ENCODE peak calls at places on chromosomes 1 and 21, in six cellular contexts. One of them, this sample, is unnamed.

GRCh38 chr1:32701951-32702598 is 495 bp downstream of the SYNC start:
- DNase-seq in IMR-90: peak; percentile 33
- DNase-seq in H1: no peak
- DNase-seq in H9: no peak
- DNase-seq in neuronal stem cell: no peak
- DNase-seq in mesenchymal stem cell: peak; percentile 57
- DNase-seq in this sample: no peak

GRCh38 chr1:91559838-91560514 is 59.3 kb downstream of the CDC7 start:
- DNase-seq in IMR-90: no peak
- DNase-seq in neuronal stem cell: no peak
- DNase-seq in mesenchymal stem cell: no peak
- DNase-seq in H1: no peak
- DNase-seq in H9: no peak
- DNase-seq in this sample: peak; percentile 72

GRCh38 chr1:192887426-192887825 is 78.6 kb downstream of the RGS2 start:
- DNase-seq in H1: no peak
- DNase-seq in H9: peak; percentile 72
- DNase-seq in neuronal stem cell: no peak
- DNase-seq in IMR-90: no peak
- DNase-seq in mesenchymal stem cell: no peak
- DNase-seq in this sample: no peak

GRCh38 chr1:51525295-51525694 is 6.2 kb upstream of the EPS15 start:
- DNase-seq in IMR-90: no peak
- DNase-seq in mesenchymal stem cell: no peak
- DNase-seq in H1: no peak
- DNase-seq in neuronal stem cell: no peak
- DNase-seq in H9: no peak
- DNase-seq in this sample: no peak

GRCh38 chr1:202852163-202852904 is 36.6 kb downstream of the RABIF start:
- DNase-seq in H1: peak; percentile 70
- DNase-seq in H9: peak; percentile 79
- DNase-seq in IMR-90: peak; percentile 69
- DNase-seq in mesenchymal stem cell: peak; percentile 62
- DNase-seq in neuronal stem cell: peak; percentile 21
- DNase-seq in this sample: peak; percentile 65

GRCh38 chr1:1778827-1779675 is 781 bp upstream of the NADK start:
- DNase-seq in H9: peak; percentile 89
- DNase-seq in mesenchymal stem cell: peak; percentile 29
- DNase-seq in IMR-90: no peak
- DNase-seq in neuronal stem cell: peak; percentile 41
- DNase-seq in H1: peak; percentile 92
- DNase-seq in this sample: peak; percentile 95

GRCh38 chr1:98903261-98903660 is 101.4 kb downstream of the PLPPR5 start:
- DNase-seq in neuronal stem cell: no peak
- DNase-seq in H9: no peak
- DNase-seq in IMR-90: peak; percentile 88
- DNase-seq in H1: no peak
- DNase-seq in mesenchymal stem cell: peak; percentile 2
- DNase-seq in this sample: no peak

GRCh38 chr1:228060458-228061190 is 21.9 kb upstream of the ARF1 start:
- DNase-seq in IMR-90: no peak
- DNase-seq in H1: peak; percentile 88
- DNase-seq in mesenchymal stem cell: no peak
- DNase-seq in neuronal stem cell: no peak
- DNase-seq in H9: peak; percentile 88
- DNase-seq in this sample: no peak

GRCh38 chr1:232150770-232151548 is 479.0 kb downstream of the SIPA1L2 start:
- DNase-seq in neuronal stem cell: no peak
- DNase-seq in IMR-90: no peak
- DNase-seq in mesenchymal stem cell: no peak
- DNase-seq in H1: no peak
- DNase-seq in H9: no peak
- DNase-seq in this sample: peak; percentile 3

GRCh38 chr1:200960948-200961340 is 62.6 kb downstream of the KIF21B start:
- DNase-seq in IMR-90: no peak
- DNase-seq in H9: no peak
- DNase-seq in H1: no peak
- DNase-seq in neuronal stem cell: no peak
- DNase-seq in mesenchymal stem cell: no peak
- DNase-seq in this sample: no peak

GRCh38 chr1:51968632-51969031 is 21.9 kb downstream of the RAB3B start:
- DNase-seq in H9: no peak
- DNase-seq in neuronal stem cell: no peak
- DNase-seq in H1: no peak
- DNase-seq in mesenchymal stem cell: no peak
- DNase-seq in IMR-90: peak; percentile 52
- DNase-seq in this sample: no peak

GRCh38 chr1:39964552-39964951 is 9.6 kb downstream of the MFSD2A start:
- DNase-seq in H9: no peak
- DNase-seq in neuronal stem cell: no peak
- DNase-seq in IMR-90: no peak
- DNase-seq in H1: no peak
- DNase-seq in mesenchymal stem cell: no peak
- DNase-seq in this sample: no peak

GRCh38 chr1:39969048-39969447 is 14.1 kb downstream of the MFSD2A start:
- DNase-seq in H9: no peak
- DNase-seq in H1: no peak
- DNase-seq in IMR-90: peak; percentile 38
- DNase-seq in neuronal stem cell: no peak
- DNase-seq in mesenchymal stem cell: no peak
- DNase-seq in this sample: no peak

GRCh38 chr1:39962450-39962825 is 7.5 kb downstream of the MFSD2A start:
- DNase-seq in H9: no peak
- DNase-seq in IMR-90: no peak
- DNase-seq in H1: no peak
- DNase-seq in neuronal stem cell: no peak
- DNase-seq in mesenchymal stem cell: no peak
- DNase-seq in this sample: no peak

GRCh38 chr1:39960461-39960958 is 5.6 kb downstream of the MFSD2A start:
- DNase-seq in mesenchymal stem cell: no peak
- DNase-seq in H1: no peak
- DNase-seq in H9: no peak
- DNase-seq in IMR-90: no peak
- DNase-seq in neuronal stem cell: no peak
- DNase-seq in this sample: no peak

GRCh38 chr1:39965051-39965450 is 10.1 kb downstream of the MFSD2A start:
- DNase-seq in H1: no peak
- DNase-seq in H9: no peak
- DNase-seq in neuronal stem cell: no peak
- DNase-seq in IMR-90: no peak
- DNase-seq in mesenchymal stem cell: no peak
- DNase-seq in this sample: no peak
- H3K14ac ChIP-seq in H1: no peak overlapping the region
- H3K14ac ChIP-seq in H9: no peak overlapping the region
- H3K14ac ChIP-seq in neuronal stem cell: peak overlapping the region; percentile 63
- H3K14ac ChIP-seq in IMR-90: no peak overlapping the region
- H3K14ac ChIP-seq in mesenchymal stem cell: no peak overlapping the region
- H3K14ac ChIP-seq in this sample: no peak overlapping the region

DNA sequence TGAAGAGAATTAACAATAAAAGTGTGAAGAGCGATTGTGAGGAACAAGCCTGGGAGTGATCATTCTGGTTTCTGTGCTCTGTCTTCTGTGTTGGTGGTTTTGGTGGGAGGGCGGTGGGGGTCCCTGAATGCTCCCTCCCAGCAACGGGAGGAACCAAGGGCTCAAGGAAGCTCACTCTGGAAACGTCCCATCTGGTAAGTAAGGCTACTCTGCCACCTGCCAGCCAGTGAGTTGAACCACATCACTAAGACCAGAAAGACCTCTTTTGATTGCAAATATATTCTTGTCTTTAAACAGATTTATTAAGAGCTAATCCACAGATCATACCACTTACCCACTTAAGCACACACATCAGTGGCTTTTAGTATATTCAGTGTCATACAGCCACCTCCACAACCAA is 125.0 kb downstream of the PRDM2 start:
- DNase-seq in neuronal stem cell: no peak
- DNase-seq in IMR-90: peak; percentile 10
- DNase-seq in H9: peak; percentile 12
- DNase-seq in H1: no peak
- DNase-seq in mesenchymal stem cell: no peak
- DNase-seq in this sample: peak; percentile 18
- H3K4me2 ChIP-seq in neuronal stem cell: no peak overlapping the region
- H3K4me2 ChIP-seq in IMR-90: no peak overlapping the region
- H3K4me2 ChIP-seq in H9: no peak overlapping the region
- H3K4me2 ChIP-seq in H1: no peak overlapping the region
- H3K4me2 ChIP-seq in mesenchymal stem cell: no peak overlapping the region
- H3K4me2 ChIP-seq in this sample: no peak overlapping the region

DNA sequence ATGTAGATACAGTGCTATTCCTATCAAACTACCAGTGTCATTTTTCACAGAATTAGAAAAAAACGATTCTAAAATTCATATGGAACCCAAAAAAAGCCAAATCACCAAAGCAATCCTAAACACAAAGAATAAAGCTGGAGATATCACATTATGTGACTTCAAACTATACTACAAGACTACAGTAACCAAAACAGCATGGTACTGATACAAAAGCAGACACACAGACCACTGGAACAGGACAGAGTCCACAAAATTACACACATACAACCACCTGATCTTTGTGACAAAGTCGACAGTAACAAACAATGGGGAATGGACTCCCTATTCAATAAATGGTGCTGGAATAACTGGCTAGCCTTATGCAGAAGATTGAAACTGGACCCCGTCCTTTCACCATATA is 71.4 kb upstream of the ZNF326 start:
- DNase-seq in mesenchymal stem cell: no peak
- DNase-seq in neuronal stem cell: no peak
- DNase-seq in IMR-90: no peak
- DNase-seq in H9: no peak
- DNase-seq in H1: no peak
- DNase-seq in this sample: no peak
- H3K14ac ChIP-seq in mesenchymal stem cell: no peak overlapping the region
- H3K14ac ChIP-seq in neuronal stem cell: no peak overlapping the region
- H3K14ac ChIP-seq in IMR-90: no peak overlapping the region
- H3K14ac ChIP-seq in H9: no peak overlapping the region
- H3K14ac ChIP-seq in H1: no peak overlapping the region
- H3K14ac ChIP-seq in this sample: no peak overlapping the region

DNA sequence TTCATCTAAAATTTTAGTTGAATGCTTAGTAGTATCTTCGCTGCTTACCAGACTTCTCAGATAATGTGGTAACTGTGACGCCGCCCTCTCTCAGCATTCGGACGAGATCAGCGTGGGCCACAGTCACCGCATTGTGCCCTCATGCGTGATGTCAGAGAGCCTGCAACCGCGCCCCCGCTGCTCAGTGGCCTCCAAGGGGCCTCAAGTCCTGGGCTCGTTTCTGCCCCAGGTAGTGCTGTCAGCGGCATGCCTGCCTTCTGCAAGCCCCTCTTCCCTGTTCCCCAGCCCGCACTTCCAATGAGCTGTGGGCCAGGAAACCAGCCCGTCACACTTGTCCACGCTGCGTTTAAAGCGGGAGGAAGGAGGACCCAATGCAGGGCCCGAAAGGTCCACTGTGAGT is 61.6 kb upstream of the TRAPPC10 start:
- DNase-seq in H9: no peak
- DNase-seq in IMR-90: no peak
- DNase-seq in mesenchymal stem cell: no peak
- DNase-seq in H1: no peak
- DNase-seq in neuronal stem cell: no peak
- DNase-seq in this sample: no peak
- H3K4me2 ChIP-seq in H9: no peak overlapping the region
- H3K4me2 ChIP-seq in IMR-90: no peak overlapping the region
- H3K4me2 ChIP-seq in mesenchymal stem cell: no peak overlapping the region
- H3K4me2 ChIP-seq in H1: no peak overlapping the region
- H3K4me2 ChIP-seq in neuronal stem cell: no peak overlapping the region
- H3K4me2 ChIP-seq in this sample: no peak overlapping the region

DNA sequence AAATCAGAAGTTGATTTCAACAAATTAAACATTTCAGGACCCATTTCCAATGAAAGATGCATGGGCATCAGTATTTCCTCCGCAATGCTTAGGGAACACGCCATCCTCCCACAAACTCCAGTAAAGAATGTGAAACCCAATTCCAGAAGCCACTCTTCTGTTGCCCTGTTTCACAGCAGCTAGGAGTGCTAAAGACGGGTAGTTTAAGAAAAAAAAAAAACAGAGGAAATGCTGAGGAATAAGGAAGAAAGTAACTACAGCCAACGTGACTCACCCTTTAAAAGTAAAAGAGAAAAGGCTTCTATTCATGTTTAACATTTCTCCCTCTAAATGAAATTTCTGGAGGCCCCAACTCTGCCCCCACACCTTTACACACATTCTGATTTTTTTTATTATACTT is 75.3 kb downstream of the HIVEP3 start:
- DNase-seq in H9: no peak
- DNase-seq in IMR-90: peak; percentile 77
- DNase-seq in mesenchymal stem cell: peak; percentile 62
- DNase-seq in neuronal stem cell: no peak
- DNase-seq in H1: no peak
- DNase-seq in this sample: no peak
- H3K14ac ChIP-seq in H9: no peak overlapping the region
- H3K14ac ChIP-seq in IMR-90: no peak overlapping the region
- H3K14ac ChIP-seq in mesenchymal stem cell: no peak overlapping the region
- H3K14ac ChIP-seq in neuronal stem cell: no peak overlapping the region
- H3K14ac ChIP-seq in H1: no peak overlapping the region
- H3K14ac ChIP-seq in this sample: no peak overlapping the region

DNA sequence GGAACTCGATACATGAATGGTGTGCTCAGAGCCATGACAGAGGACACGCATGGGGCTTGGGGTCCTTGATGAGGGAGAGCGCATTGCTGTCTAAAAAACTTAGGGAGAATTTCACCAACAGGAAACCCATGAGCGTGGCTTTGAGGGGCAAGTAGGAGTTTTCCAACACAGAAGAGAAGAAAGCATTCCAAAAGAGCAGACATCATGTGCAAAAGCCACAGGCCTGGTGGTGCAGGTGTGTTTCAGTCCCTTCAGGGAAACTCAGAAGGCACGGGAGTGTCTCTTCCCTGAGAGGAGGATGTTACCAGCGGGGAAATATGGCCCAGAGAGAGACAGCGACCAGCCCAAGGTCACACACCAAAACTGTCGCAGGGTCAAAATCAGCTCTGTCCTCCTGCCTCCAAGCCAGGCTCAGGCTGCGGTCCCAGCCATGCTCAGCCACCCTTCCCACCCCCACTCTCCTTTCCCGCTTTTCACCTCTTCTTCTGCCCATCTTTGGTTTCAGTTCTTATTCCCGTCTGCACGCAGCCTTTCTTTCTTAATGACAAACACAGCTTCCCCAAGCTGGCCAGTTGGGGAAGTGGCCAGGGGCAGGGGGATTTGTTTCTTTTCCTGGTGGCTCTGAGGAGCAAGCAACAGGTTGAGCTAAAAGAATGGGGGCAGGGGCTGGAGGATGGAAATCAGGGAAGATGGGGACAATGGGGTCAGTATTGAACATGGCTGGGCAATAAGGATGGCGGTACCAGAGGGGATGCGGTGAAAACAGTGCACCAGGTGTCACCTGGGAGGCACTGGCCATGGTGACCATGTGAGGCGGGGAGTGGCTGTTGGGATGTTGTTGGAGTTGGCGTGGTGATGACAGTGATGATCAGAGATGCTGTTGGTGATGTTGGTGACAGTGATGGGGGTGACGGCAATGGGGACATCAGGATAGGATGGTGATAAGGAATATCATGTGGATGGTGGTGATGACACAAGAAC is 10.3 kb downstream of the LAPTM5 start:
- DNase-seq in neuronal stem cell: no peak
- DNase-seq in mesenchymal stem cell: no peak
- DNase-seq in H9: no peak
- DNase-seq in IMR-90: no peak
- DNase-seq in H1: no peak
- DNase-seq in this sample: no peak
- H3K4me2 ChIP-seq in neuronal stem cell: no peak overlapping the region
- H3K4me2 ChIP-seq in mesenchymal stem cell: no peak overlapping the region
- H3K4me2 ChIP-seq in H9: no peak overlapping the region
- H3K4me2 ChIP-seq in IMR-90: no peak overlapping the region
- H3K4me2 ChIP-seq in H1: no peak overlapping the region
- H3K4me2 ChIP-seq in this sample: no peak overlapping the region

This sample was measured in trophoblast cell.